ENCODE peak calls at places on chromosomes 4 and X, in eight cellular contexts. S is GM12891, E is Caki2, N is OCI-LY7, F is NT2/D1, B is NCI-H2081, U is neural progenitor cell, Z is ELF-1. G is an unnamed sample.

GRCh38 chr4:90099795-90100194 is 27.4 kb upstream of the CCSER1 start:
- DNase-seq in B (no peak), N (no peak), Z (no peak), S (no peak), F (no peak), U (no peak), E (no peak), G (no peak)

GRCh38 chrX:25144043-25144940 is 128.5 kb upstream of the ARX start:
- DNase-seq in F (peak), S (no peak), Z (peak), U (peak), E (peak), N (peak), B (peak), G (peak)

GRCh38 chr4:43296946-43297528 is 404.5 kb downstream of the GRXCR1 start:
- DNase-seq in Z (no peak), E (no peak), U (no peak), B (no peak), F (no peak), N (no peak), S (no peak), G (no peak)

GRCh38 chrX:44748014-44748413 is 95.8 kb upstream of the DUSP21 start:
- DNase-seq in F (no peak), S (no peak), E (peak), U (no peak), Z (no peak), N (no peak), B (no peak), G (peak)

GRCh38 chr4:2079006-2079405 is 19.9 kb downstream of the NAT8L start:
- DNase-seq in S (no peak), E (no peak), B (no peak), N (no peak), Z (no peak), F (no peak), U (no peak), G (no peak)

GRCh38 chr4:90889171-90889570 is 762.0 kb downstream of the CCSER1 start:
- DNase-seq in E (no peak), B (no peak), U (no peak), Z (no peak), S (no peak), F (no peak), N (no peak), G (no peak)

GRCh38 chr4:145297556-145297955 is 117.2 kb upstream of the OTUD4 start:
- DNase-seq in N (no peak), F (no peak), S (no peak), B (no peak), Z (no peak), E (no peak), U (no peak), G (no peak)

GRCh38 chr4:80989921-80990544 is 40.5 kb upstream of the BMP3 start:
- DNase-seq in B (peak), U (peak), F (peak), E (peak), S (peak), N (peak), Z (peak), G (peak)

GRCh38 chr4:24089831-24090531 is 200.1 kb upstream of the PPARGC1A start:
- DNase-seq in S (no peak), E (peak), B (no peak), F (no peak), N (no peak), U (no peak), Z (no peak), G (no peak)

GRCh38 chrX:46574941-46575381 is 1.4 kb downstream of the CHST7 start:
- DNase-seq in N (peak), E (no peak), U (peak), S (no peak), F (no peak), B (peak), Z (peak), G (no peak)

GRCh38 chrX:86369847-86370630 is 221.8 kb downstream of the DACH2 start:
- DNase-seq in S (no peak), B (no peak), U (no peak), N (no peak), F (no peak), E (no peak), Z (no peak), G (no peak)

GRCh38 chr4:107913283-107913899 is 18.0 kb upstream of the CYP2U1 start:
- DNase-seq in S (no peak), F (peak), U (peak), N (peak), B (peak), Z (peak), E (peak), G (peak)

GRCh38 chr4:115113382-115114106 is at the start of gene NDST4:
- DNase-seq in E (peak), S (no peak), N (no peak), F (no peak), B (peak), U (peak), Z (peak), G (no peak)

GRCh38 chrX:116379854-116380253 is 56.6 kb upstream of the SLC6A14 start:
- DNase-seq in N (no peak), E (no peak), U (no peak), S (no peak), F (no peak), B (no peak), Z (no peak), G (no peak)

GRCh38 chr4:87073570-87074470 is 139.0 kb downstream of the AFF1 start:
- DNase-seq in E (no peak), Z (no peak), U (peak), S (no peak), B (peak), N (peak), F (no peak), G (no peak)

GRCh38 chrX:95885074-95885473 is 799.6 kb upstream of the DIAPH2 start:
- DNase-seq in F (no peak), B (peak), S (no peak), U (no peak), N (no peak), Z (no peak), E (peak), G (no peak)

GRCh38 chr4:143405197-143405730 is 68.6 kb downstream of the GAB1 start:
- DNase-seq in E (no peak), N (no peak), F (no peak), Z (no peak), B (no peak), S (no peak), U (no peak), G (no peak)

GRCh38 chr4:46878641-46879040 is 30.4 kb downstream of the COX7B2 start:
- DNase-seq in B (no peak), N (no peak), F (no peak), U (no peak), Z (no peak), S (no peak), E (peak), G (peak)

GRCh38 chrX:3717742-3718420 is 4.4 kb upstream of the PRKX start:
- DNase-seq in N (no peak), Z (no peak), B (no peak), E (no peak), S (no peak), U (no peak), F (no peak), G (no peak)

GRCh38 chrX:46376246-46376885 is 168.9 kb downstream of the ZNF674 start:
- DNase-seq in B (peak), F (peak), Z (peak), S (no peak), N (peak), U (peak), E (peak), G (peak)